ENCODE peak calls at places on chromosome 13, in six cellular contexts. G is fibroblast of the aortic adventitia, R is lung, A is neural crest cell, T is fibroblast of lung, Z is AG10803. M is an unnamed sample.

GRCh38 chr13:67619346-67619745 is 389.2 kb upstream of the PCDH9 start:
- DNase-seq in G (no peak), R (no peak), A (no peak), T (peak; percentile 58), Z (no peak), M (no peak)

GRCh38 chr13:110273254-110273653 is 33.7 kb downstream of the COL4A1 start:
- DNase-seq in G (no peak), R (no peak), A (no peak), T (no peak), Z (no peak), M (no peak)

GRCh38 chr13:28387740-28388501 is 107.0 kb downstream of the FLT1 start:
- DNase-seq in G (no peak), R (no peak), A (no peak), T (no peak), Z (no peak), M (no peak)

GRCh38 chr13:99585609-99586008 is 84.3 kb downstream of the TM9SF2 start:
- DNase-seq in G (peak; percentile 49), R (no peak), A (no peak), T (no peak), Z (peak; percentile 39), M (no peak)

GRCh38 chr13:40404407-40404806 is 262.0 kb downstream of the FOXO1 start:
- DNase-seq in G (no peak), R (no peak), A (no peak), T (no peak), Z (no peak), M (no peak)

GRCh38 chr13:102400619-102401125 is 1.2 kb downstream of the FGF14 start:
- DNase-seq in G (peak; percentile 3), R (peak; percentile 29), A (no peak), T (peak; percentile 22), Z (no peak), M (no peak)

GRCh38 chr13:20814224-20814910 is 40.6 kb upstream of the EEF1AKMT1 start:
- DNase-seq in G (peak; percentile 94), R (peak; percentile 90), A (no peak), T (peak; percentile 96), Z (peak; percentile 93), M (peak; percentile 92)

GRCh38 chr13:113112893-113113845 is 7.6 kb downstream of the F7 start:
- DNase-seq in G (no peak), R (no peak), A (no peak), T (no peak), Z (no peak), M (no peak)

GRCh38 chr13:109760951-109761350 is 25.4 kb downstream of the IRS2 start:
- DNase-seq in G (no peak), R (no peak), A (no peak), T (no peak), Z (no peak), M (no peak)

GRCh38 chr13:28750187-28751045 is 31.6 kb upstream of the SLC46A3 start:
- DNase-seq in G (peak; percentile 7), R (no peak), A (no peak), T (no peak), Z (peak; percentile 46), M (no peak)

GRCh38 chr13:102405499-102406079 is 3.7 kb upstream of the FGF14 start:
- DNase-seq in G (peak; percentile 13), R (no peak), A (no peak), T (peak; percentile 34), Z (no peak), M (no peak)

GRCh38 chr13:28394422-28394821 is 100.5 kb downstream of the FLT1 start:
- DNase-seq in G (no peak), R (no peak), A (no peak), T (no peak), Z (no peak), M (peak; percentile 65)

GRCh38 chr13:79455331-79455730 is 25.6 kb upstream of the NDFIP2 start:
- DNase-seq in G (peak; percentile 7), R (no peak), A (no peak), T (no peak), Z (peak; percentile 22), M (peak; percentile 82)

GRCh38 chr13:106507560-106508274 is 27.7 kb downstream of the EFNB2 start:
- DNase-seq in G (peak; percentile 91), R (no peak), A (no peak), T (peak; percentile 98), Z (peak; percentile 95), M (peak; percentile 67)

GRCh38 chr13:86563308-86563707 is 764.1 kb upstream of the SLITRK6 start:
- DNase-seq in G (peak; percentile 76), R (no peak), A (no peak), T (peak; percentile 59), Z (peak; percentile 43), M (no peak)

DNA sequence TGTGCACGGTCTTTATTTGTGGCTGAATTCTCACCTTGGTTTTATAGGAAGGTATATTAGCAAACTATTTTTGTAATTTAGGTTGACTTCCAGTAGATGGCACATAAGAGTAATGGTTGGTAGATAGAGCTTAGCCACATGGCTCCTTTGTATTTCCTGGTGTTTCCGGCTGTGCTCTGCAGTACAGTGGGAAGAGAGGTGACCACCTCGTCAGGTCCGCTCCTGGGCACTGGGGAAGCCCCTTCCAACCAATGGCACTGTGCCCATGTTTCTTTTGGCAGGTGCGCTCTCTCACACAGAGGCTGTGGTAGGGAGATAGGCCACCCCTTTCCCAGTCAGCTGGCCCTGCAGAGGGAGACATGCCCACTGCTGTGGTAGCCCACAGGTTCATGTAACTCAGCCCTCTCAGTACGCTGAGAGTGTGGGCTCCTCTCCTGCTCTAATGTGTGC is 74.3 kb upstream of the ATP12A start:
- DNase-seq in G (peak; percentile 48), R (no peak), A (no peak), T (peak; percentile 31), Z (peak; percentile 50), M (no peak)
- TF ChIP-seq CTCF in G (peak; percentile 17), R (no peak), A (peak; percentile 62), T (no peak), Z (peak; percentile 57), M (peak; percentile 47)

GRCh38 chr13:37479901-37480300 is 118.7 kb downstream of the POSTN start:
- DNase-seq in G (peak; percentile 50), R (no peak), A (no peak), T (peak; percentile 28), Z (peak; percentile 43), M (no peak)

GRCh38 chr13:37475966-37476365 is 122.6 kb downstream of the POSTN start:
- DNase-seq in G (peak; percentile 34), R (no peak), A (no peak), T (no peak), Z (peak; percentile 47), M (peak; percentile 83)

GRCh38 chr13:37475151-37475550 is 123.4 kb downstream of the POSTN start:
- DNase-seq in G (no peak), R (no peak), A (no peak), T (no peak), Z (no peak), M (no peak)

GRCh38 chr13:37473035-37473434 is 125.5 kb downstream of the POSTN start:
- DNase-seq in G (no peak), R (no peak), A (no peak), T (no peak), Z (no peak), M (no peak)

GRCh38 chr13:37476874-37477273 is 121.7 kb downstream of the POSTN start:
- DNase-seq in G (peak; percentile 37), R (no peak), A (no peak), T (peak; percentile 33), Z (peak; percentile 49), M (peak; percentile 61)
- TF ChIP-seq CTCF in G (no peak), R (no peak), A (no peak), T (no peak), Z (no peak), M (no peak)

GRCh38 chr13:53004605-53005004 is 24.0 kb upstream of the OLFM4 start:
- DNase-seq in G (no peak), R (no peak), A (no peak), T (no peak), Z (no peak), M (no peak)
- TF ChIP-seq CTCF in G (no peak), R (no peak), A (peak; percentile 19), T (no peak), Z (no peak), M (no peak)

DNA sequence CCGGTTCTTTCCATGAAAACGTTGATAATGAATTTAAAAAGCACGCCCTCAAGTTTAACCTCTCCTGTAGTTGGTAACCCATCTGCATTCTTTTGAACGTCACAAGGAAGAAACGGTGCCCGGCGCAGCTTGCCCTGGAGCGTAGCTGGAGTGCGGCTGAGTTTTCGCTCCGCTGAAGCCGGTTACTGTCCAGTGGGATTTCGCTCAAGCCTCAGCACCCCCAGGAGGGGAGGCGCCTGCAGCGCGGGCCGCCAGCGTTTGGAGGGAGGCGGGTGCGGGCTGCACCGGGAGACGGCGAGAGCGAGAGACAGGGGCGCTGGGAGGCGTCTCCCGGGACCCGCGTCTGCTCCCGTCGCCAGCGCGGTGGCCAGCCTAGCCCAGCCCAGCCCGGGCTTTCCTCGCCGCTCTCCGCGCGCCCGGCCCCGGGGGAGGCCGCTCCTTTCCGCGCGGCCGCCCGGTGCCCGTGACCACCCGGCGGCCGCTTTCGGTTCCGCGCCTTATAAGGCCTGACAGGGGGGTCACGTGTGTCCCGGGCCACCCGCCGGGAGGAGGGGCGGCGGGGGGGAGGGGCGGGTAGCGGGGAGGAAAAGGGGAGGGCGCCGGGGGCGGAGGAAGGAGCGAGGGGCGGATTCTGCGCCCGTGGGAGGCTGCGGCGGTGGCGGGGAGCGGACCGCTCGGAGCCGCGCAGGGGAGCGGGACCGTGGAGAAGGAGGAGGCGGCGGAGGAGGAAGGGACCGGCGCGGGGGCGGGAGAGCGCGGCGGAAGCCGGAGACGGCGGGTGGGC is 8.3 kb upstream of the DGKH start:
- DNase-seq in G (peak; percentile 87), R (peak; percentile 90), A (peak; percentile 80), T (peak; percentile 88), Z (peak; percentile 84), M (peak; percentile 83)
- TF ChIP-seq CTCF in G (peak; percentile 13), R (no peak), A (peak; percentile 18), T (no peak), Z (no peak), M (no peak)

M was measured in HFFc6.